ENCODE peak calls at places on chromosome 18, in nine cellular contexts. Z, Q, T, B, M, Y, P, I and H are unnamed samples.

GRCh38 chr18:35713545-35713944 is 132.0 kb downstream of the GALNT1 start:
- DNase-seq in Z (no peak), Q (no peak), T (no peak), B (no peak), M (peak), Y (no peak), P (peak), I (no peak), H (no peak)

GRCh38 chr18:5091741-5092140 is 105.3 kb downstream of the AKAIN1 start:
- DNase-seq in Z (no peak), Q (no peak), T (no peak), B (no peak), M (no peak), Y (no peak), P (no peak), I (no peak), H (no peak)

GRCh38 chr18:45748531-45748930 is 24.6 kb downstream of the SLC14A1 start:
- DNase-seq in Z (no peak), Q (no peak), T (no peak), B (no peak), M (peak), Y (no peak), P (no peak), I (no peak), H (no peak)

GRCh38 chr18:52499646-52500045 is 159.6 kb downstream of the DCC start:
- DNase-seq in Z (no peak), Q (no peak), T (no peak), B (no peak), M (no peak), Y (no peak), P (no peak), I (no peak), H (no peak)

GRCh38 chr18:49321800-49322461 is 138.5 kb downstream of the DYM start:
- DNase-seq in Z (peak), Q (no peak), T (no peak), B (no peak), M (peak), Y (no peak), P (peak), I (no peak), H (no peak)

GRCh38 chr18:8937112-8937641 is 165.3 kb upstream of the NDUFV2 start:
- DNase-seq in Z (no peak), Q (no peak), T (no peak), B (no peak), M (peak), Y (no peak), P (peak), I (no peak), H (no peak)

GRCh38 chr18:43034683-43035500 is 80.6 kb downstream of the RIT2 start:
- DNase-seq in Z (peak), Q (no peak), T (no peak), B (no peak), M (no peak), Y (no peak), P (no peak), I (no peak), H (no peak)

GRCh38 chr18:72086421-72086820 is 457.7 kb downstream of the CBLN2 start:
- DNase-seq in Z (peak), Q (no peak), T (no peak), B (peak), M (peak), Y (no peak), P (peak), I (no peak), H (no peak)

GRCh38 chr18:28588884-28589549 is 412.1 kb upstream of the CDH2 start:
- DNase-seq in Z (no peak), Q (no peak), T (no peak), B (no peak), M (peak), Y (no peak), P (peak), I (no peak), H (no peak)

GRCh38 chr18:2087877-2088673 is 483.2 kb downstream of the METTL4 start:
- DNase-seq in Z (peak), Q (no peak), T (no peak), B (no peak), M (peak), Y (no peak), P (no peak), I (no peak), H (no peak)

GRCh38 chr18:13321923-13322322 is 103.4 kb downstream of the LDLRAD4 start:
- DNase-seq in Z (no peak), Q (no peak), T (no peak), B (no peak), M (no peak), Y (no peak), P (no peak), I (no peak), H (no peak)
- TF ChIP-seq CTCF in Z (no peak), Q (no peak), T (no peak), B (no peak), M (no peak), Y (no peak), P (no peak), I (no peak), H (no peak)

GRCh38 chr18:76662621-76663020 is 159.7 kb upstream of the ZNF236 start:
- DNase-seq in Z (no peak), Q (no peak), T (no peak), B (no peak), M (no peak), Y (no peak), P (no peak), I (no peak), H (no peak)
- TF ChIP-seq CTCF in Z (no peak), Q (no peak), T (no peak), B (no peak), M (no peak), Y (no peak), P (no peak), I (no peak), H (no peak)

GRCh38 chr18:69718912-69719547 is 228.6 kb downstream of the CD226 start:
- DNase-seq in Z (peak), Q (no peak), T (no peak), B (no peak), M (no peak), Y (no peak), P (no peak), I (no peak), H (no peak)
- TF ChIP-seq CTCF in Z (no peak), Q (no peak), T (no peak), B (no peak), M (no peak), Y (no peak), P (no peak), I (no peak), H (no peak)

GRCh38 chr18:32889620-32890593 is 117.1 kb upstream of the KLHL14 start:
- DNase-seq in Z (no peak), Q (no peak), T (no peak), B (no peak), M (no peak), Y (no peak), P (no peak), I (no peak), H (no peak)

GRCh38 chr18:32891797-32892196 is 119.0 kb upstream of the KLHL14 start:
- DNase-seq in Z (peak), Q (no peak), T (no peak), B (no peak), M (peak), Y (no peak), P (no peak), I (no peak), H (no peak)

GRCh38 chr18:32896781-32897547 is 124.1 kb upstream of the KLHL14 start:
- DNase-seq in Z (no peak), Q (no peak), T (no peak), B (no peak), M (peak), Y (no peak), P (peak), I (no peak), H (no peak)

GRCh38 chr18:32891130-32891529 is 118.3 kb upstream of the KLHL14 start:
- DNase-seq in Z (no peak), Q (no peak), T (no peak), B (no peak), M (no peak), Y (no peak), P (no peak), I (no peak), H (no peak)

GRCh38 chr18:32893915-32894314 is 121.1 kb upstream of the KLHL14 start:
- DNase-seq in Z (peak), Q (no peak), T (no peak), B (no peak), M (no peak), Y (no peak), P (no peak), I (no peak), H (no peak)
- TF ChIP-seq CTCF in Z (peak), Q (peak), T (no peak), B (no peak), M (peak), Y (peak), P (no peak), I (no peak), H (no peak)

GRCh38 chr18:31103423-31103822 is 1.2 kb upstream of the DSC2 start:
- DNase-seq in Z (peak), Q (no peak), T (no peak), B (no peak), M (no peak), Y (no peak), P (no peak), I (no peak), H (no peak)

GRCh38 chr18:31102020-31102684 is at the start of gene DSC2:
- DNase-seq in Z (peak), Q (no peak), T (peak), B (no peak), M (no peak), Y (peak), P (peak), I (peak), H (peak)

GRCh38 chr18:31102941-31103340 is 720 bp upstream of the DSC2 start:
- DNase-seq in Z (peak), Q (no peak), T (no peak), B (no peak), M (no peak), Y (no peak), P (no peak), I (no peak), H (no peak)

GRCh38 chr18:31104444-31104843 is 2.2 kb upstream of the DSC2 start:
- DNase-seq in Z (peak), Q (no peak), T (no peak), B (no peak), M (no peak), Y (no peak), P (no peak), I (no peak), H (no peak)

DNA sequence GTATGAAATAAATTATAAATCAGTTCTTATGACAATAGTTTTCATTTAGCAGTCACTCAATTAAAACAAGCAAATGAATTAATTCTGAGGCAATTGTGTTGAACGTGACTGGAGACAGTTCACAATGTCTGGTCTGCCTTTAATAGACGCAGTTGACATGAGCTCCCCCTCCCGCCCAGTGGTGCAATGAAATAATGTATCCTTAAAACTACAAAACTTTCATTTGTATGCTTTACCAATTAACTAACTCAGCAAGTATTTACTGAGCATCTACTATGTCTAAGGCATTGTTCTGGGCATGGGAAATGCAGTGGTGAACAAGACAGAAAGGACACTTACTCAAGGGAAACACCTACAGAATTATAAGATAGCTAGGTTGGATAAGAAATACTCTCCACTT is 3.5 kb upstream of the DSC2 start:
- DNase-seq in Z (no peak), Q (no peak), T (no peak), B (no peak), M (no peak), Y (no peak), P (no peak), I (no peak), H (no peak)
- TF ChIP-seq CTCF in Z (no peak), Q (no peak), T (no peak), B (no peak), M (no peak), Y (no peak), P (no peak), I (no peak), H (no peak)

GRCh38 chr18:21146016-21146415 is 34.4 kb upstream of the ROCK1 start:
- DNase-seq in Z (no peak), Q (no peak), T (no peak), B (no peak), M (no peak), Y (no peak), P (no peak), I (no peak), H (no peak)

GRCh38 chr18:21145371-21145770 is 33.8 kb upstream of the ROCK1 start:
- DNase-seq in Z (peak), Q (no peak), T (no peak), B (no peak), M (no peak), Y (no peak), P (no peak), I (no peak), H (no peak)

DNA sequence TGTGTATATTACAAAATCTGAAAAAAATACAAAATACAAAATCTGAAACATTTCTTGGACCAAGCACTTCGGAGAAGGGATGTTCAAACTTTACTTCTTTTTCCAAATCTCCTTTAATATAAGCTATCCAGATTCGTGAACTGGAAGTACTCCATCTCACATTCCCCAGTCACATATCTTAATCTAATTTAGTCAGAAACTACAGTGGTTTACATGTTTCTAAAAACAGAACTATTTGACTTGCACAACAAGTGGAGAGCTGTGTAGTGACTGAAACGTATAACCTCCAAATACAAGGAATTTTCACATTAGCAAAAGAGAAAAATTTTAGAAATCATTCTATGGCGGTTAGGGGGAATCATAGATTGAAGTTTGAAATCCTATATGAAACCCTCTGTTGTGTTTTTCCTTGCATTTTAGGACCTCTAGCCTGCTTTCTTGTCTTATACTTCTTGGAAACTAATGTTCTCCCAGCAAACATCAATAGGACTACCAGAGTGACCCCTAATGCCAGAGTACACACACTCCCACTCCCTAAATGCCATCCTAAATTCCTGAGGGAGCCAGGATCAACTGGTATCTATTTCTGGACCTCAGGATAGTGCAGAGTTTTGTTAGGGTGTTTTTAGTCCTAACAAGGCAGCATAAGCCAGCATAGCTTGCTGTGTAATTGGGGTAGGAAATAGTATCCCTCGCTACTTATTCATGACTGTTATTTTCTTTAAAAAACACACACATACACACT is 30.2 kb upstream of the ROCK1 start:
- DNase-seq in Z (no peak), Q (no peak), T (no peak), B (no peak), M (peak), Y (no peak), P (no peak), I (no peak), H (no peak)
- TF ChIP-seq CTCF in Z (no peak), Q (no peak), T (no peak), B (no peak), M (no peak), Y (no peak), P (no peak), I (no peak), H (no peak)